ENCODE peak calls at places on chromosomes 12 and 14, in five cellular contexts. Z is K562, T is GM12878, L is HepG2, M is H1. I is an unnamed sample.
A peak's percentile ranks its signal among the peaks of the same experiment; 100 is the strongest.

GRCh38 chr12:632102-632696 is 31.0 kb downstream of the NINJ2 start:
- DNase-seq in M (no peak), T (no peak), Z (no peak), L (peak; percentile 93), I (peak; percentile 89)

GRCh38 chr12:132600048-132601032 is 10.0 kb downstream of the LRCOL1 start:
- DNase-seq in M (peak; percentile 81), T (no peak), L (peak; percentile 54), Z (peak; percentile 83), I (peak; percentile 78)

GRCh38 chr12:28869197-28869596 is 279.9 kb upstream of the FAR2 start:
- DNase-seq in Z (no peak), L (no peak), T (no peak), M (no peak), I (no peak)

GRCh38 chr14:103848720-103849077 is 1.3 kb upstream of the PPP1R13B start:
- DNase-seq in Z (no peak), M (no peak), T (no peak), L (no peak), I (no peak)

GRCh38 chr12:55067701-55068100 is 47.9 kb downstream of the NEUROD4 start:
- DNase-seq in M (no peak), L (no peak), T (no peak), Z (no peak), I (no peak)

GRCh38 chr14:103056322-103057027 is 874 bp downstream of the CDC42BPB start:
- DNase-seq in Z (peak; percentile 47), M (peak; percentile 64), L (no peak), T (no peak), I (peak; percentile 57)

GRCh38 chr12:52119398-52120254 is 40.1 kb downstream of the SMIM41 start:
- DNase-seq in Z (peak; percentile 76), L (peak; percentile 70), T (no peak), M (peak; percentile 88), I (peak; percentile 62)

GRCh38 chr12:67517181-67517887 is 131.2 kb upstream of the DYRK2 start:
- DNase-seq in M (no peak), T (no peak), Z (no peak), L (no peak), I (peak; percentile 38)

GRCh38 chr12:104276192-104277131 is 27.1 kb upstream of the EID3 start:
- DNase-seq in T (no peak), M (no peak), Z (no peak), L (no peak), I (peak; percentile 64)

GRCh38 chr14:64758711-64759554 is 54.7 kb downstream of the PLEKHG3 start:
- DNase-seq in Z (no peak), M (no peak), T (no peak), L (peak; percentile 72), I (peak; percentile 82)

GRCh38 chr14:105173901-105174894 is 5.6 kb upstream of the JAG2 start:
- DNase-seq in Z (no peak), T (no peak), L (no peak), M (no peak), I (no peak)

GRCh38 chr12:9910716-9911421 is 21.3 kb downstream of the CLEC2A start:
- DNase-seq in T (no peak), M (no peak), L (no peak), Z (no peak), I (peak; percentile 12)

GRCh38 chr12:39406257-39406656 is 36.7 kb downstream of the KIF21A start:
- DNase-seq in Z (no peak), L (no peak), T (no peak), M (no peak), I (no peak)

GRCh38 chr12:30914986-30915591 is 11.5 kb upstream of the TSPAN11 start:
- DNase-seq in M (no peak), Z (no peak), T (no peak), L (no peak), I (no peak)

GRCh38 chr12:48442191-48442828 is 30.0 kb upstream of the ANP32D start:
- DNase-seq in Z (peak; percentile 15), T (no peak), L (peak; percentile 3), M (no peak), I (peak; percentile 15)

GRCh38 chr12:29709056-29709455 is 74.7 kb downstream of the TMTC1 start:
- DNase-seq in M (no peak), T (no peak), L (no peak), Z (no peak), I (no peak)

DNA sequence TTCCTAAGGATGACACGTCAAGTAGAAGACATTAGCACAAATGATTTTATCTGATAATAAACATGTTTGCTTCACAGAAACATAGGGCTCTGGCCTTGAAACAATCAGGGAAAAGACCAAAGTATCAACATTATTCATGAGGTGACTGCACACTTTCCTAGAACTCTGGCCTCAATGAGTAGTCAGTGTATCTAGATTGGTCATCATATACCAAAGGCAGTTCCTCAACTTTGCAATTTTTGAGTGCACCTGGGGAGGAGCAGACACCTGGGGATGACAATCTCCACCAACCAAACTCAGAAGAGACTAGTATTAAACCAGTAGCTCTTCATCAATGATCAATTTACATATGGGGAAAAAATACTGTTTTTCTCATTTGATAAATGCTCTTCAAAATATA is 4.5 kb downstream of the EDDM3A start:
- DNase-seq in Z (no peak), T (no peak), L (no peak), M (no peak), I (no peak)
- TF ChIP-seq KDM1A in Z (no peak), T (no peak), L (no peak), M (no peak), I (no peak)

GRCh38 chr12:80707830-80708534 is 548 bp downstream of the MYF6 start:
- DNase-seq in T (no peak), M (peak; percentile 72), Z (no peak), L (no peak), I (no peak)

GRCh38 chr12:80707126-80707829 is at the start of gene MYF6:
- DNase-seq in M (no peak), T (no peak), L (no peak), Z (no peak), I (no peak)

GRCh38 chr12:80709811-80710726 is 2.6 kb downstream of the MYF6 start:
- DNase-seq in M (peak; percentile 65), Z (no peak), L (peak; percentile 9), T (no peak), I (peak; percentile 27)

GRCh38 chr12:80710727-80711066 is 3.3 kb downstream of the MYF6 start:
- DNase-seq in Z (no peak), M (no peak), T (no peak), L (no peak), I (no peak)

GRCh38 chr12:80708535-80709328 is 1.3 kb downstream of the MYF6 start:
- DNase-seq in L (no peak), Z (no peak), T (no peak), M (peak; percentile 64), I (no peak)
- TF ChIP-seq KDM1A in L (no peak), Z (no peak), T (no peak), M (no peak), I (no peak)

DNA sequence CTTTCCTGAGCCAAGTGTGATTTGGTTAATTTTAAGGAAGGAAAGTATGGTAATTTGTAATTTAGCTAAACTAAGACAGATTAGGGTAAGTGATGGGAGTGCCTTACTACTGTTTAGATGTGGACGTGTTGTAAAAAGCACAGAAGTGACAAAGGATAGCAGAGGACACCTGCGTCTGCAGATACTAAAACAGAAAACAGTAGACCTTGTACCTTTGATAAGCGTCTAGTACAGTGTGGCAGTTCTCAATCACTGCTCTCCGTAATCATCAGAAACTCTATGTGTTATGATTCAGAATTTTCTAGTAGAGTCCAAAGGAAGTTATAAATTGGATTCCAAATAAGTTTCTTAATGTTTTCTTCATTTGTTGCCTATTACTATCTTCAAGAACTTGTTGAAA is 58.0 kb downstream of the MIA2 start:
- DNase-seq in T (no peak), L (no peak), Z (no peak), M (no peak), I (no peak)
- TF ChIP-seq KDM1A in T (no peak), L (no peak), Z (no peak), M (no peak), I (no peak)

GRCh38 chr12:110532644-110533043 is 30.5 kb downstream of the RAD9B start:
- DNase-seq in Z (no peak), M (no peak), T (no peak), L (no peak), I (no peak)

GRCh38 chr12:110533607-110534006 is 31.5 kb downstream of the RAD9B start:
- DNase-seq in T (no peak), M (no peak), Z (no peak), L (peak; percentile 59), I (no peak)

GRCh38 chr12:110530511-110530910 is 28.4 kb downstream of the RAD9B start:
- DNase-seq in T (no peak), Z (no peak), L (no peak), M (no peak), I (no peak)

GRCh38 chr12:110534811-110535210 is 32.7 kb downstream of the RAD9B start:
- DNase-seq in T (no peak), L (no peak), M (no peak), Z (no peak), I (no peak)

DNA sequence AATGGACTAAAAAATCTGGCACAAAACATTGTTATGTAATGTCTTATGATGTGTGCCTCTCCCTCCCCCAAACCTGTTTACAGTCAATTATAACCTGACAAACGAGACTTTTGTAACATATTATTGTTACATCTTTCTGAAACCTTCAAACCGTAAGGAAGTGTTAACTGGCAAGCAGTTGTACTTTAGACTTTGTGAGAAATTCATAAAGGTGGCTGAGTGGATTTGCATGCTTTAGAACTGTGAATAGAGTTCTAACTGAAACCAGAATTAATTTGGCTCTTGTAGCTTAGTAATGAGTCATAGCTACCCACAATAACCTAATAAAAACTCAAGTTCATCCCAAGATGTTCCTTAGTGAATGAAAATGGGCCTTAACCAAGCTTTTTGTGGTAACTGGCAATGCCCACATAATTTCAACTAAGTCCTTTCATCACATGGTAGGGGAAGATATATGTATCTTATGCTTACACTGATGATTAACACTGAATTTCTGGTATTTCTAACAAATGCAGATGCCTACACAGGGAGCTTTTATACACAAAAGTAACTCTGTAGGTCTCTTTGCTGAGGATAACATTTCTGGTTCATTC is 29.7 kb downstream of the RAD9B start:
- DNase-seq in Z (no peak), T (peak; percentile 96), L (no peak), M (no peak), I (no peak)
- TF ChIP-seq KDM1A in Z (no peak), T (no peak), L (no peak), M (no peak), I (no peak)

GRCh38 chr12:96225003-96225855 is 31.1 kb downstream of the ELK3 start:
- DNase-seq in L (no peak), M (no peak), Z (no peak), T (no peak), I (no peak)
- TF ChIP-seq KDM1A in L (no peak), M (no peak), Z (no peak), T (no peak), I (no peak)

I was measured in A549.